ENCODE peak calls at places on chromosomes 11 and 22, in five cellular contexts. One of them, this sample, is unnamed.
A peak's percentile ranks its signal among the peaks of the same experiment; 100 is the strongest.

GRCh38 chr22:40224702-40225101 is 47.0 kb downstream of the TNRC6B start:
- DNase-seq in naive thymus-derived CD8-positive, alpha-beta T cell: peak; percentile 21
- DNase-seq in iris pigment epithelial cell: no peak
- DNase-seq in T47D: no peak
- DNase-seq in activated naive CD4-positive, alpha-beta T cell: no peak
- DNase-seq in this sample: no peak

GRCh38 chr22:26330971-26331625 is 98.0 kb upstream of the ASPHD2 start:
- DNase-seq in iris pigment epithelial cell: peak; percentile 33
- DNase-seq in activated naive CD4-positive, alpha-beta T cell: peak; percentile 4
- DNase-seq in T47D: peak; percentile 61
- DNase-seq in naive thymus-derived CD8-positive, alpha-beta T cell: peak; percentile 45
- DNase-seq in this sample: peak; percentile 18

GRCh38 chr22:29877620-29878019 is 5.4 kb upstream of the MTMR3 start:
- DNase-seq in iris pigment epithelial cell: peak; percentile 16
- DNase-seq in naive thymus-derived CD8-positive, alpha-beta T cell: no peak
- DNase-seq in T47D: no peak
- DNase-seq in activated naive CD4-positive, alpha-beta T cell: no peak
- DNase-seq in this sample: no peak

GRCh38 chr22:46833228-46833627 is 70.8 kb downstream of the TBC1D22A start:
- DNase-seq in iris pigment epithelial cell: peak; percentile 46
- DNase-seq in activated naive CD4-positive, alpha-beta T cell: no peak
- DNase-seq in T47D: peak; percentile 48
- DNase-seq in naive thymus-derived CD8-positive, alpha-beta T cell: no peak
- DNase-seq in this sample: no peak

GRCh38 chr11:8722156-8722555 is 39.6 kb downstream of the RPL27A start:
- DNase-seq in activated naive CD4-positive, alpha-beta T cell: no peak
- DNase-seq in naive thymus-derived CD8-positive, alpha-beta T cell: no peak
- DNase-seq in T47D: no peak
- DNase-seq in iris pigment epithelial cell: peak; percentile 72
- DNase-seq in this sample: no peak

GRCh38 chr11:5004429-5005274 is 10.0 kb downstream of the OR51L1 start:
- DNase-seq in iris pigment epithelial cell: peak; percentile 66
- DNase-seq in T47D: peak; percentile 18
- DNase-seq in activated naive CD4-positive, alpha-beta T cell: no peak
- DNase-seq in naive thymus-derived CD8-positive, alpha-beta T cell: no peak
- DNase-seq in this sample: peak; percentile 39

GRCh38 chr11:124320097-124320496 is at the start of gene OR8D2:
- DNase-seq in T47D: no peak
- DNase-seq in naive thymus-derived CD8-positive, alpha-beta T cell: no peak
- DNase-seq in iris pigment epithelial cell: no peak
- DNase-seq in activated naive CD4-positive, alpha-beta T cell: no peak
- DNase-seq in this sample: no peak

GRCh38 chr22:36870250-36870649 is 9.4 kb downstream of the NCF4 start:
- DNase-seq in T47D: no peak
- DNase-seq in iris pigment epithelial cell: no peak
- DNase-seq in activated naive CD4-positive, alpha-beta T cell: no peak
- DNase-seq in naive thymus-derived CD8-positive, alpha-beta T cell: no peak
- DNase-seq in this sample: peak; percentile 25

GRCh38 chr22:27405672-27406388 is 395.7 kb downstream of the MN1 start:
- DNase-seq in iris pigment epithelial cell: peak; percentile 41
- DNase-seq in activated naive CD4-positive, alpha-beta T cell: no peak
- DNase-seq in T47D: peak; percentile 28
- DNase-seq in naive thymus-derived CD8-positive, alpha-beta T cell: no peak
- DNase-seq in this sample: peak; percentile 34

GRCh38 chr11:64837887-64838351 is 6.5 kb downstream of the CDC42BPG start:
- DNase-seq in T47D: no peak
- DNase-seq in activated naive CD4-positive, alpha-beta T cell: no peak
- DNase-seq in naive thymus-derived CD8-positive, alpha-beta T cell: no peak
- DNase-seq in iris pigment epithelial cell: no peak
- DNase-seq in this sample: no peak

GRCh38 chr22:38923463-38924196 is 33.8 kb upstream of the APOBEC3A start:
- DNase-seq in T47D: peak; percentile 77
- DNase-seq in naive thymus-derived CD8-positive, alpha-beta T cell: no peak
- DNase-seq in iris pigment epithelial cell: peak; percentile 69
- DNase-seq in activated naive CD4-positive, alpha-beta T cell: no peak
- DNase-seq in this sample: peak; percentile 52

GRCh38 chr11:47248664-47249377 is at the start of gene ACP2:
- DNase-seq in naive thymus-derived CD8-positive, alpha-beta T cell: peak; percentile 81
- DNase-seq in iris pigment epithelial cell: peak; percentile 91
- DNase-seq in T47D: peak; percentile 68
- DNase-seq in activated naive CD4-positive, alpha-beta T cell: peak; percentile 66
- DNase-seq in this sample: peak; percentile 90

GRCh38 chr11:11978792-11979486 is 29.5 kb downstream of the DKK3 start:
- DNase-seq in T47D: no peak
- DNase-seq in iris pigment epithelial cell: peak; percentile 67
- DNase-seq in naive thymus-derived CD8-positive, alpha-beta T cell: no peak
- DNase-seq in activated naive CD4-positive, alpha-beta T cell: no peak
- DNase-seq in this sample: no peak

GRCh38 chr22:27632451-27633295 is 168.9 kb downstream of the MN1 start:
- DNase-seq in iris pigment epithelial cell: no peak
- DNase-seq in naive thymus-derived CD8-positive, alpha-beta T cell: no peak
- DNase-seq in activated naive CD4-positive, alpha-beta T cell: no peak
- DNase-seq in T47D: no peak
- DNase-seq in this sample: no peak

GRCh38 chr22:43566021-43566420 is 154.2 kb downstream of the MPPED1 start:
- DNase-seq in T47D: no peak
- DNase-seq in activated naive CD4-positive, alpha-beta T cell: no peak
- DNase-seq in iris pigment epithelial cell: no peak
- DNase-seq in naive thymus-derived CD8-positive, alpha-beta T cell: no peak
- DNase-seq in this sample: no peak

GRCh38 chr22:27206747-27207133 is 549.4 kb downstream of the MIAT start:
- DNase-seq in activated naive CD4-positive, alpha-beta T cell: no peak
- DNase-seq in naive thymus-derived CD8-positive, alpha-beta T cell: no peak
- DNase-seq in T47D: no peak
- DNase-seq in iris pigment epithelial cell: no peak
- DNase-seq in this sample: no peak

GRCh38 chr11:121590772-121591404 is 138.1 kb upstream of the SORL1-AS1 start:
- DNase-seq in iris pigment epithelial cell: no peak
- DNase-seq in naive thymus-derived CD8-positive, alpha-beta T cell: no peak
- DNase-seq in T47D: no peak
- DNase-seq in activated naive CD4-positive, alpha-beta T cell: no peak
- DNase-seq in this sample: no peak